ENCODE peak calls at places on chromosomes 2 and 18, in eight cellular contexts. I, Q, M, S, J, C, E and L are unnamed samples.
A peak's percentile ranks its signal among the peaks of the same experiment; 100 is the strongest.

GRCh38 chr2:54626884-54627283 is 96.6 kb upstream of the EML6 start:
- DNase-seq in C (no peak), S (no peak), I (no peak), M (no peak), E (no peak), J (no peak), Q (no peak), L (no peak)

GRCh38 chr2:74671479-74671878 is 17.4 kb downstream of the SEMA4F start:
- DNase-seq in M (no peak), S (no peak), J (no peak), I (no peak), C (no peak), Q (no peak), E (peak; percentile 35), L (no peak)

GRCh38 chr2:152925540-152926448 is 207.4 kb downstream of the ARL6IP6 start:
- DNase-seq in C (no peak), M (peak; percentile 11), E (peak; percentile 62), Q (peak; percentile 65), S (peak; percentile 19), J (no peak), I (peak; percentile 62), L (peak; percentile 44)

GRCh38 chr2:18651842-18652774 is 62.7 kb upstream of the NT5C1B start:
- DNase-seq in I (no peak), Q (no peak), S (peak; percentile 63), C (no peak), E (peak; percentile 30), M (no peak), J (no peak), L (no peak)

GRCh38 chr2:205660521-205661124 is 21.7 kb upstream of the NRP2 start:
- DNase-seq in J (no peak), M (no peak), Q (no peak), E (peak; percentile 83), I (peak; percentile 67), S (peak; percentile 88), C (no peak), L (no peak)

GRCh38 chr2:88638743-88639142 is 11.5 kb upstream of the EIF2AK3 start:
- DNase-seq in Q (peak; percentile 21), S (no peak), I (no peak), C (no peak), M (no peak), J (no peak), E (peak; percentile 40), L (no peak)

GRCh38 chr2:85428343-85428881 is 9.9 kb downstream of the SH2D6 start:
- DNase-seq in E (no peak), C (no peak), M (no peak), I (no peak), Q (no peak), S (no peak), J (no peak), L (no peak)

GRCh38 chr2:136257893-136258292 is 139.9 kb upstream of the CXCR4 start:
- DNase-seq in Q (no peak), I (no peak), C (no peak), S (no peak), M (no peak), E (no peak), J (no peak), L (no peak)

GRCh38 chr2:9220201-9220600 is 13.6 kb downstream of the ASAP2 start:
- DNase-seq in J (no peak), M (no peak), E (no peak), S (no peak), I (no peak), Q (no peak), C (no peak), L (no peak)

GRCh38 chr2:49067971-49068370 is 86.3 kb downstream of the FSHR start:
- DNase-seq in C (no peak), S (no peak), E (no peak), J (no peak), Q (no peak), I (no peak), M (no peak), L (no peak)

GRCh38 chr2:7722212-7722910 is 805.1 kb downstream of the RNF144A start:
- DNase-seq in I (no peak), J (no peak), S (no peak), M (peak; percentile 62), Q (no peak), E (no peak), C (no peak), L (no peak)

GRCh38 chr18:37438417-37439180 is 127.0 kb downstream of the CELF4 start:
- DNase-seq in C (no peak), M (no peak), S (no peak), Q (no peak), J (no peak), I (no peak), E (no peak), L (no peak)

GRCh38 chr2:229874647-229875046 is 47.2 kb downstream of the TRIP12 start:
- DNase-seq in Q (no peak), J (no peak), C (no peak), M (no peak), E (no peak), S (no peak), I (no peak), L (no peak)

GRCh38 chr2:112187805-112188596 is 49.8 kb downstream of the FBLN7 start:
- DNase-seq in M (no peak), J (no peak), C (peak; percentile 71), Q (no peak), S (no peak), E (peak; percentile 18), I (no peak), L (peak; percentile 82)

DNA sequence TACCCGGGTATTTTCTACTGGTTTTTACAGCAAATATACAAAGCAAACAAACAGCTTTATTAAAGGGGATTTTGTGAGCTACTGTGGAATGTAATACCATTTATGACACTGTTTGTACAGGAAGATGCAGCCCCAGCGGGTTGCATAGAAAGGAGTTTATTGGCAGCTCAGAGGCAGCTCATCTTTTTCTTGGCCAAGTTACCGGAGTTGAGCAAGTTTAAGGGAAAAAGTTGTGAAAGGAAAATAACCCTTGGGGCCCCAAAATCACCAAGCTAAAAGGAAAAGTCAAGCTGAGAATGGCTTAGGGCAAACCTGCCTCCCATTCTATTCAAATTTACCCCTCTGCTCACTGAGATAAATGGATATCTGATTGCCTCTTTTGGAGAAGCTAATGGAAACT is 60.8 kb downstream of the MOB4 start:
- DNase-seq in Q (no peak), I (no peak), E (peak; percentile 87), C (no peak), M (no peak), S (peak; percentile 75), J (no peak), L (no peak)
- H3K9me3 ChIP-seq in Q (no peaks in the 10 kb centered on the region), I (no peaks in the 10 kb centered on the region), E (no peaks in the 10 kb centered on the region), C (no peaks in the 10 kb centered on the region), M (peaks cover 15% of the 10 kb centered on the region), S (peaks cover 5% of the 10 kb centered on the region), J (no peaks in the 10 kb centered on the region), L (no peaks in the 10 kb centered on the region)

GRCh38 chr18:3148930-3149535 is 70.7 kb downstream of the MYOM1 start:
- DNase-seq in E (no peak), J (no peak), I (no peak), C (no peak), M (no peak), Q (no peak), S (no peak), L (no peak)

GRCh38 chr18:3150688-3151087 is 69.1 kb downstream of the MYOM1 start:
- DNase-seq in I (no peak), S (no peak), Q (no peak), C (no peak), E (no peak), J (no peak), M (no peak), L (no peak)

GRCh38 chr18:3151379-3152264 is 68.1 kb downstream of the MYOM1 start:
- DNase-seq in E (peak; percentile 57), J (no peak), Q (peak; percentile 36), S (peak; percentile 73), I (no peak), M (no peak), C (no peak), L (peak; percentile 19)

GRCh38 chr18:3150274-3150673 is 69.5 kb downstream of the MYOM1 start:
- DNase-seq in M (no peak), C (no peak), S (no peak), E (no peak), I (no peak), Q (no peak), J (no peak), L (no peak)

DNA sequence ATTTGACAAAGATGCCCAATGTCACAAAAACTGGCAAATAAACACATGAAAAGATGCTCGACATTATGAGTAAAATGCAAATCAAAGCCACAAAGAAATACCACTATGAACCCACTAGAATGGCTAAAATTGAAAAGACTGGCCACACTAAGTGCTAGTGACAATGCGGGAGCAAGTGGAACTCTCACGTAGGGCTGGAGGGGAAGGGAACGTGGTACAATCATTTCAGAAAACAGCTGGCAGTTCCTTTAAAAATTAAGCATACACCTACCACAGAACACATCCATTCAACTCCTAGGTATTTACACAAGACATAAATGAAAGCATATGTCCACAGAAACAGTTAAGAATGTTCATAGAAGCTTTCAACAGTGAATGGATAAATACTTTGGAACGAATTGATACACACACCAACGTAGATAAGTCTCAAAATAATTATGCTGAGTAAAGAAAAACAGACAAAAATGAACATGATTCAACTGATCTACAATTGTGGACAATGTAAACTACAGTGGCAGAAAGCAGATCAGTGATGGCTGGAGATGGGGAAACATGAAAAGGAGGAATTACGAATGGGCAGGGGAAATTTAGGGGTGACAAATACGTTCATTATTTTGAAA is 71.7 kb downstream of the MYOM1 start:
- DNase-seq in I (no peak), J (no peak), M (no peak), S (no peak), Q (no peak), C (no peak), E (no peak), L (no peak)
- H3K27me3 ChIP-seq in I (no peaks in the 10 kb centered on the region), J (no peaks in the 10 kb centered on the region), M (no peaks in the 10 kb centered on the region), S (no peaks in the 10 kb centered on the region), Q (no peaks in the 10 kb centered on the region), C (no peaks in the 10 kb centered on the region), E (no peaks in the 10 kb centered on the region), L (no peaks in the 10 kb centered on the region)

DNA sequence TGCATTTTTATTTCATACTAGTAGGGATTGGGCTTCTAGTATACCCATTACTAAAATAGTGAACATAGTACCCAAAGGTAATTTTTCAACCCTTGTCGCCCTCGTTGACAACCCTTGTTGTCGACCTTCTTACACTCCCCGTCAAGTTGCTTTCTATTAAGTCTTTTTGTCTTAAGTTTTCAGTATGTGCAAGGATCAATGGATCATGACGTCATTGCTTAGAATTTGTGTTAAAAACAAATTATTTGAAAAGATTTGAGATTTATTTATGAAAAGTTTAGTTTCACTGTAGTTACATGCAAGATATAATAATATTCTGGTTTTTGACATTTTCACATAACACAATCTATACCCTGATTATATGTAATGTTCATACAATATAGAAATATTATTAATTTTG is 110.4 kb downstream of the CBLN2 start:
- DNase-seq in J (no peak), Q (no peak), E (no peak), I (no peak), M (no peak), S (no peak), C (no peak), L (no peak)
- H3K9me3 ChIP-seq in J (no peaks in the 10 kb centered on the region), Q (no peaks in the 10 kb centered on the region), E (no peaks in the 10 kb centered on the region), I (peaks cover 3% of the 10 kb centered on the region), M (no peaks in the 10 kb centered on the region), S (peaks cover 3% of the 10 kb centered on the region), C (no peaks in the 10 kb centered on the region), L (no peaks in the 10 kb centered on the region)

GRCh38 chr2:118627156-118627555 is 220.3 kb downstream of the EN1 start:
- DNase-seq in J (no peak), E (no peak), I (no peak), Q (no peak), S (no peak), M (no peak), C (no peak), L (no peak)

GRCh38 chr2:118618279-118618678 is 229.2 kb downstream of the EN1 start:
- DNase-seq in C (no peak), I (no peak), J (no peak), S (no peak), Q (no peak), M (no peak), E (no peak), L (no peak)

GRCh38 chr2:118622931-118623330 is 224.5 kb downstream of the EN1 start:
- DNase-seq in S (peak; percentile 25), I (no peak), Q (no peak), M (no peak), C (no peak), J (no peak), E (no peak), L (no peak)
- H3K27me3 ChIP-seq in S (peaks cover 4% of the 10 kb centered on the region), I (no peaks in the 10 kb centered on the region), Q (no peaks in the 10 kb centered on the region), M (no peaks in the 10 kb centered on the region), C (no peaks in the 10 kb centered on the region), J (no peaks in the 10 kb centered on the region), E (no peaks in the 10 kb centered on the region), L (no peaks in the 10 kb centered on the region)